ENCODE peak calls at places on chromosomes 4 and X, in nine cellular contexts. T is naive thymus-derived CD4-positive, alpha-beta T cell; D is CD4-positive, alpha-beta T cell; U is heart left ventricle; M is brain microvascular endothelial cell; R is right atrium auricular region; I is CD8-positive, alpha-beta memory T cell; C is neuronal stem cell; A is body of pancreas. L is an unnamed sample.
A peak's percentile ranks its signal among the peaks of the same experiment; 100 is the strongest.

GRCh38 chrX:54494166-54494969 is 1.7 kb downstream of the FGD1 start:
- DNase-seq in C (no peak), I (no peak), D (no peak), R (no peak), U (no peak), T (no peak), M (no peak), A (no peak), L (no peak)

GRCh38 chr4:139506774-139507173 is 49.2 kb downstream of the SETD7 start:
- DNase-seq in T (no peak), M (no peak), I (no peak), U (peak; percentile 21), D (no peak), C (no peak), R (no peak), A (no peak), L (no peak)

GRCh38 chrX:2242980-2243379 is 257.8 kb downstream of the DHRSX start:
- DNase-seq in U (no peak), M (no peak), R (no peak), T (no peak), D (no peak), I (no peak), A (no peak), C (no peak), L (no peak)

GRCh38 chr4:26120098-26120795 is 200.6 kb upstream of the RBPJ start:
- DNase-seq in T (no peak), A (no peak), D (no peak), I (no peak), U (no peak), R (no peak), C (no peak), M (no peak), L (no peak)

GRCh38 chrX:22664826-22665225 is 334.9 kb upstream of the DDX53 start:
- DNase-seq in U (no peak), R (no peak), A (no peak), T (no peak), C (no peak), M (no peak), D (no peak), I (no peak), L (no peak)

GRCh38 chr4:171880136-171880535 is 66.9 kb downstream of the GALNTL6 start:
- DNase-seq in U (no peak), M (peak; percentile 90), D (no peak), C (no peak), A (no peak), I (no peak), T (no peak), R (no peak), L (peak; percentile 94)

GRCh38 chr4:154065368-154065767 is 276.5 kb upstream of the SFRP2 start:
- DNase-seq in I (no peak), M (no peak), C (no peak), A (no peak), D (no peak), U (no peak), T (no peak), R (no peak), L (no peak)

GRCh38 chr4:39045791-39046221 is 13.6 kb upstream of the TMEM156 start:
- DNase-seq in C (no peak), D (no peak), T (no peak), A (no peak), R (no peak), U (no peak), M (peak; percentile 42), I (no peak), L (peak; percentile 49)

GRCh38 chr4:55948726-55949479 is at the start of gene CEP135:
- DNase-seq in I (peak; percentile 88), M (peak; percentile 86), R (peak; percentile 90), T (peak; percentile 89), C (peak; percentile 94), A (peak; percentile 95), U (peak; percentile 95), D (peak; percentile 92), L (peak; percentile 94)

GRCh38 chr4:146051724-146052396 is 113.2 kb upstream of the ZNF827 start:
- DNase-seq in U (no peak), T (no peak), C (no peak), D (no peak), I (no peak), M (peak; percentile 61), R (no peak), A (no peak), L (no peak)

GRCh38 chr4:106993846-106994245 is 42.3 kb downstream of the DKK2 start:
- DNase-seq in R (no peak), C (no peak), I (no peak), T (no peak), A (no peak), U (no peak), M (no peak), D (no peak), L (no peak)

GRCh38 chr4:125085-125820 is 952 bp downstream of the ZNF718 start:
- DNase-seq in I (no peak), D (peak; percentile 31), C (peak; percentile 17), M (peak; percentile 39), T (no peak), R (peak; percentile 59), U (peak; percentile 25), A (peak; percentile 63), L (no peak)

GRCh38 chr4:150072906-150073714 is 5.1 kb upstream of the DCLK2 start:
- DNase-seq in I (no peak), C (no peak), R (no peak), A (no peak), M (peak; percentile 78), D (no peak), U (no peak), T (no peak), L (peak; percentile 34)

GRCh38 chrX:102835504-102836146 is 101.4 kb upstream of the RAB40AL start:
- DNase-seq in A (peak; percentile 20), R (no peak), M (peak; percentile 43), C (no peak), I (no peak), T (peak; percentile 14), U (no peak), D (peak; percentile 1), L (peak; percentile 54)

GRCh38 chr4:169330811-169331210 is 60.1 kb upstream of the SH3RF1 start:
- DNase-seq in T (no peak), R (no peak), C (no peak), D (no peak), M (no peak), A (no peak), U (no peak), I (no peak), L (no peak)

GRCh38 chr4:169335331-169335730 is 64.6 kb upstream of the SH3RF1 start:
- DNase-seq in A (no peak), R (no peak), T (no peak), I (no peak), M (peak; percentile 74), D (no peak), U (no peak), C (no peak), L (no peak)

GRCh38 chr4:169332595-169332994 is 61.8 kb upstream of the SH3RF1 start:
- DNase-seq in R (no peak), A (no peak), D (no peak), U (no peak), I (no peak), T (no peak), M (no peak), C (no peak), L (peak; percentile 6)

GRCh38 chr4:169334335-169334734 is 63.6 kb upstream of the SH3RF1 start:
- DNase-seq in C (no peak), A (no peak), M (no peak), T (no peak), I (no peak), D (no peak), R (no peak), U (no peak), L (no peak)

GRCh38 chr4:169333265-169333664 is 62.5 kb upstream of the SH3RF1 start:
- DNase-seq in A (no peak), D (no peak), C (no peak), T (no peak), M (no peak), R (no peak), I (no peak), U (no peak), L (no peak)
- H3K27ac ChIP-seq in A (no peak overlapping the region), D (no peak overlapping the region), C (no peak overlapping the region), T (no peak overlapping the region), M (no peak overlapping the region), R (no peak overlapping the region), I (no peak overlapping the region), U (no peak overlapping the region), L (no peak overlapping the region)

GRCh38 chr4:40066651-40067050 is 10.0 kb downstream of the N4BP2 start:
- DNase-seq in I (no peak), C (no peak), T (no peak), R (no peak), D (no peak), A (no peak), U (no peak), M (no peak), L (no peak)
- H3K27ac ChIP-seq in I (no peak overlapping the region), C (no peak overlapping the region), T (no peak overlapping the region), R (no peak overlapping the region), D (no peak overlapping the region), A (peak overlapping the region; percentile 77), U (no peak overlapping the region), M (no peak overlapping the region), L (no peak overlapping the region)

GRCh38 chr4:118776166-118776954 is 59.6 kb downstream of the SEC24D start:
- DNase-seq in D (no peak), R (no peak), I (no peak), T (no peak), A (no peak), C (no peak), M (peak; percentile 32), U (no peak), L (peak; percentile 50)
- H3K27ac ChIP-seq in D (no peak overlapping the region), R (no peak overlapping the region), I (no peak overlapping the region), T (no peak overlapping the region), A (no peak overlapping the region), C (no peak overlapping the region), M (peak overlapping the region; percentile 34), U (peak overlapping the region; percentile 14), L (no peak overlapping the region)

GRCh38 chrX:150074175-150074574 is 135.9 kb upstream of the EOLA2 start:
- DNase-seq in M (no peak), C (no peak), R (no peak), T (no peak), D (no peak), I (no peak), A (no peak), U (no peak), L (no peak)
- H3K27ac ChIP-seq in M (no peak overlapping the region), C (no peak overlapping the region), R (no peak overlapping the region), T (no peak overlapping the region), D (no peak overlapping the region), I (no peak overlapping the region), A (no peak overlapping the region), U (no peak overlapping the region), L (no peak overlapping the region)

L was measured in endothelial cell of umbilical vein.